ENCODE peak calls at places on chromosomes 4 and X, in five cellular contexts. One of them, this sample, is unnamed. For H3K79me1, the result is how much of the 10 kb centered on the place peaks cover.

GRCh38 chrX:10882484-10882883 is 228.6 kb upstream of the HCCS start:
- DNase-seq in mesendoderm: peak
- DNase-seq in IMR-90: no peak
- DNase-seq in mesenchymal stem cell: no peak
- DNase-seq in H9: no peak
- DNase-seq in this sample: no peak

GRCh38 chr4:95106408-95106928 is 348.7 kb downstream of the BMPR1B start:
- DNase-seq in mesendoderm: no peak
- DNase-seq in IMR-90: peak
- DNase-seq in mesenchymal stem cell: no peak
- DNase-seq in H9: no peak
- DNase-seq in this sample: no peak

GRCh38 chr4:187000281-187000680 is 276.6 kb upstream of the FAT1 start:
- DNase-seq in mesendoderm: no peak
- DNase-seq in IMR-90: no peak
- DNase-seq in mesenchymal stem cell: no peak
- DNase-seq in H9: no peak
- DNase-seq in this sample: no peak

GRCh38 chr4:15158410-15159091 is 156.3 kb downstream of the CPEB2 start:
- DNase-seq in mesendoderm: peak
- DNase-seq in IMR-90: no peak
- DNase-seq in mesenchymal stem cell: no peak
- DNase-seq in H9: peak
- DNase-seq in this sample: no peak

GRCh38 chrX:69300323-69300722 is 135.1 kb upstream of the PJA1 start:
- DNase-seq in mesendoderm: no peak
- DNase-seq in IMR-90: no peak
- DNase-seq in mesenchymal stem cell: no peak
- DNase-seq in H9: no peak
- DNase-seq in this sample: no peak

GRCh38 chrX:128769511-128769910 is 717.3 kb upstream of the ACTRT1 start:
- DNase-seq in mesendoderm: no peak
- DNase-seq in IMR-90: no peak
- DNase-seq in mesenchymal stem cell: peak
- DNase-seq in H9: no peak
- DNase-seq in this sample: no peak

GRCh38 chr4:53558981-53559620 is 32.2 kb downstream of the LNX1 start:
- DNase-seq in mesendoderm: no peak
- DNase-seq in IMR-90: no peak
- DNase-seq in mesenchymal stem cell: peak
- DNase-seq in H9: no peak
- DNase-seq in this sample: no peak

GRCh38 chr4:13329963-13330362 is 154.2 kb downstream of the RAB28 start:
- DNase-seq in mesendoderm: no peak
- DNase-seq in IMR-90: peak
- DNase-seq in mesenchymal stem cell: peak
- DNase-seq in H9: no peak
- DNase-seq in this sample: no peak

GRCh38 chrX:4263005-4263404 is 549.6 kb upstream of the PRKX start:
- DNase-seq in mesendoderm: peak
- DNase-seq in IMR-90: no peak
- DNase-seq in mesenchymal stem cell: no peak
- DNase-seq in H9: no peak
- DNase-seq in this sample: no peak

GRCh38 chr4:84814100-84814750 is 152.3 kb downstream of the WDFY3 start:
- DNase-seq in mesendoderm: no peak
- DNase-seq in IMR-90: peak
- DNase-seq in mesenchymal stem cell: peak
- DNase-seq in H9: no peak
- DNase-seq in this sample: no peak

GRCh38 chrX:47420967-47421366 is 50.6 kb downstream of the ZNF157 start:
- DNase-seq in mesendoderm: peak
- DNase-seq in IMR-90: no peak
- DNase-seq in mesenchymal stem cell: no peak
- DNase-seq in H9: no peak
- DNase-seq in this sample: no peak

GRCh38 chrX:47422444-47422843 is 52.1 kb downstream of the ZNF157 start:
- DNase-seq in mesendoderm: no peak
- DNase-seq in IMR-90: no peak
- DNase-seq in mesenchymal stem cell: no peak
- DNase-seq in H9: no peak
- DNase-seq in this sample: no peak

GRCh38 chrX:47420264-47420663 is 49.9 kb downstream of the ZNF157 start:
- DNase-seq in mesendoderm: no peak
- DNase-seq in IMR-90: no peak
- DNase-seq in mesenchymal stem cell: no peak
- DNase-seq in H9: no peak
- DNase-seq in this sample: no peak
- H3K79me1 ChIP-seq in mesendoderm: under half
- H3K79me1 ChIP-seq in IMR-90: under half
- H3K79me1 ChIP-seq in mesenchymal stem cell: under half
- H3K79me1 ChIP-seq in H9: under half
- H3K79me1 ChIP-seq in this sample: under half

GRCh38 chr4:8559524-8560264 is 20.5 kb upstream of the GPR78 start:
- DNase-seq in mesendoderm: peak
- DNase-seq in IMR-90: no peak
- DNase-seq in mesenchymal stem cell: no peak
- DNase-seq in H9: no peak
- DNase-seq in this sample: no peak
- H3K79me1 ChIP-seq in mesendoderm: under half
- H3K79me1 ChIP-seq in IMR-90: under half
- H3K79me1 ChIP-seq in mesenchymal stem cell: under half
- H3K79me1 ChIP-seq in H9: under half
- H3K79me1 ChIP-seq in this sample: under half

DNA sequence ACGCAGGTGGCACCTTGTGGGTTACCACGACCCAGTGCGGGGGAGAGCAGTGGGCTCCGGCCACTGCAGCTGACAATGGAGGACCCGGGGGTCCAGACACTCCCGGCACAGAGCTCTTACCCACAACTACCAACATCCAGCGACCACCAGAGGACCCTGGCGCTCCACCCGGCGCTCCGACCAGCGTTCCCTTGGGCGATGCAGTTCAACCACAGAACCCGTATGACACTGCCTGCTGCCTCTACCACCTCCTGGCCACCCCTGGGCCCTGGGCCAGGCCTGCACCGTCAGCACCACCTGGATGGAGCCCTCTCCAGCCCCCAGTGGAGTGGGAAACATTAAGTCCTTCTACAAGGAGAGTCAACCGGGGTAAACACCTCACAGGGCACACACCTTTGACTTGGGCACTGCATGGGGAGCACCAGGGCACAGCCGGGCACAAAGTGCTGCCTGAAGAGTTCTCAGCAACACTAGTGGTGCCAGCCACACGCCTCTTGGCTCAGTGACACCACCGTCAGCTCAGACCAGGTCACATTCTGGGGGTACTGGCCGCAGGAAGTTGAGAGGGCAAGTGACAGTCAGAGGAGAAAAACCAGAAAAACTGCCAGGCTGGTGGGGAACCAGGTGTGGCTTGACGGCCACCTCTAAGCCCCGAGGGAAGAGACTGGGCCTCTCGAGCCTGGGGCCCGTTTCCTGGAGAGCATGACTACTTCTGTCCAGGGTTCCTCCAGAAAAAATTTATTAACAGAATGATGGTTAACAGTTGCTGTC is 2.6 kb downstream of the CTBP1 start:
- DNase-seq in mesendoderm: no peak
- DNase-seq in IMR-90: no peak
- DNase-seq in mesenchymal stem cell: peak
- DNase-seq in H9: peak
- DNase-seq in this sample: no peak
- H3K79me1 ChIP-seq in mesendoderm: under half
- H3K79me1 ChIP-seq in IMR-90: half or more
- H3K79me1 ChIP-seq in mesenchymal stem cell: under half
- H3K79me1 ChIP-seq in H9: under half
- H3K79me1 ChIP-seq in this sample: under half

GRCh38 chr4:1018147-1019020 is 7.0 kb downstream of the FGFRL1 start:
- DNase-seq in mesendoderm: no peak
- DNase-seq in IMR-90: no peak
- DNase-seq in mesenchymal stem cell: no peak
- DNase-seq in H9: no peak
- DNase-seq in this sample: no peak

GRCh38 chr4:1017211-1017610 is 5.8 kb downstream of the FGFRL1 start:
- DNase-seq in mesendoderm: no peak
- DNase-seq in IMR-90: no peak
- DNase-seq in mesenchymal stem cell: no peak
- DNase-seq in H9: no peak
- DNase-seq in this sample: no peak

GRCh38 chr4:1021386-1022050 is 10.1 kb downstream of the FGFRL1 start:
- DNase-seq in mesendoderm: no peak
- DNase-seq in IMR-90: no peak
- DNase-seq in mesenchymal stem cell: no peak
- DNase-seq in H9: no peak
- DNase-seq in this sample: no peak

GRCh38 chr4:1019726-1020470 is 8.5 kb downstream of the FGFRL1 start:
- DNase-seq in mesendoderm: peak
- DNase-seq in IMR-90: no peak
- DNase-seq in mesenchymal stem cell: no peak
- DNase-seq in H9: no peak
- DNase-seq in this sample: no peak

GRCh38 chr4:1019320-1019719 is 7.9 kb downstream of the FGFRL1 start:
- DNase-seq in mesendoderm: no peak
- DNase-seq in IMR-90: no peak
- DNase-seq in mesenchymal stem cell: no peak
- DNase-seq in H9: no peak
- DNase-seq in this sample: no peak
- H3K79me1 ChIP-seq in mesendoderm: under half
- H3K79me1 ChIP-seq in IMR-90: under half
- H3K79me1 ChIP-seq in mesenchymal stem cell: half or more
- H3K79me1 ChIP-seq in H9: under half
- H3K79me1 ChIP-seq in this sample: under half

DNA sequence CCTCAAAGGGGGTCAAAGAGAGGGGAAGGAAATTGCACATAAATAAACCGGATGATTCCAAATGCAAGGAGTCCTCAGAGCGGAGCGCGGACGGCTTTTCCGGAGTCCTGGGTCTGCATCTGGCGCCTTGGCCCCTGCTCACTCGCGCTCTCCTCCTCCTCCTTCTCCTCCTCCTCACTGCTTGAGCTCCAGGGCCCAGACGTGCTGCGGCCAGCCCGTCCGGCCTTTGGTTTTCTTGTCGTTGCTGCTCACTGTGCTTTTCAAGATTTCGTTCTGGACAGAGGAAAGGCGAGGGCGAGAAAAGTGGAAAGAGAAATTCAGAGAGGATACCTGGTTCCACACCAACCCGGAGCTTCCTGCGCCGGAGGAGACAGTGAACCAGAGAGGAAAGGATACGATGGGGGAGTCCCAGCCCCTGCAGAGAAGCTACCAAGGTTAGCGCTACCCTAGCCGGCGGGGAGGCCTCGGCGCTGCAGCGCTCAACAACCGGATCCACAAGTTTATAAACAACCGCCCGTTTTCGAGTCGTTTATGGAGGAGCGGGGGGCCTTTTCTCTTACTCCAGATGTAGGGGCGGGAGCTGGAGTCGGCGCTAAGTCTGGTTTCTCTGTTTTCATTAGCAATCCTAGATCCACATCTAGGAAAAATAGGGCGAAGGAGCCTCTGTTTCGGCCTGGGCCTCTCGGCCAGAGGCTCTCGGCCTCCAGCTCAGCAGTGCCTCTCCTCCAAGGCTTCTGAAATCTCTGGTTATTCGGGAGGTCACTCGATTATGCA is 2.7 kb downstream of the HAND2 start:
- DNase-seq in mesendoderm: peak
- DNase-seq in IMR-90: no peak
- DNase-seq in mesenchymal stem cell: peak
- DNase-seq in H9: peak
- DNase-seq in this sample: no peak
- H3K79me1 ChIP-seq in mesendoderm: under half
- H3K79me1 ChIP-seq in IMR-90: under half
- H3K79me1 ChIP-seq in mesenchymal stem cell: under half
- H3K79me1 ChIP-seq in H9: under half
- H3K79me1 ChIP-seq in this sample: under half

GRCh38 chr4:8536467-8536866 is 43.7 kb upstream of the GPR78 start:
- DNase-seq in mesendoderm: no peak
- DNase-seq in IMR-90: no peak
- DNase-seq in mesenchymal stem cell: no peak
- DNase-seq in H9: no peak
- DNase-seq in this sample: no peak

GRCh38 chr4:8534129-8534528 is 46.1 kb upstream of the GPR78 start:
- DNase-seq in mesendoderm: peak
- DNase-seq in IMR-90: peak
- DNase-seq in mesenchymal stem cell: peak
- DNase-seq in H9: peak
- DNase-seq in this sample: peak

GRCh38 chr4:8534601-8535000 is 45.6 kb upstream of the GPR78 start:
- DNase-seq in mesendoderm: peak
- DNase-seq in IMR-90: no peak
- DNase-seq in mesenchymal stem cell: no peak
- DNase-seq in H9: no peak
- DNase-seq in this sample: no peak

GRCh38 chr4:8532245-8532781 is 47.9 kb upstream of the GPR78 start:
- DNase-seq in mesendoderm: peak
- DNase-seq in IMR-90: no peak
- DNase-seq in mesenchymal stem cell: no peak
- DNase-seq in H9: no peak
- DNase-seq in this sample: no peak

DNA sequence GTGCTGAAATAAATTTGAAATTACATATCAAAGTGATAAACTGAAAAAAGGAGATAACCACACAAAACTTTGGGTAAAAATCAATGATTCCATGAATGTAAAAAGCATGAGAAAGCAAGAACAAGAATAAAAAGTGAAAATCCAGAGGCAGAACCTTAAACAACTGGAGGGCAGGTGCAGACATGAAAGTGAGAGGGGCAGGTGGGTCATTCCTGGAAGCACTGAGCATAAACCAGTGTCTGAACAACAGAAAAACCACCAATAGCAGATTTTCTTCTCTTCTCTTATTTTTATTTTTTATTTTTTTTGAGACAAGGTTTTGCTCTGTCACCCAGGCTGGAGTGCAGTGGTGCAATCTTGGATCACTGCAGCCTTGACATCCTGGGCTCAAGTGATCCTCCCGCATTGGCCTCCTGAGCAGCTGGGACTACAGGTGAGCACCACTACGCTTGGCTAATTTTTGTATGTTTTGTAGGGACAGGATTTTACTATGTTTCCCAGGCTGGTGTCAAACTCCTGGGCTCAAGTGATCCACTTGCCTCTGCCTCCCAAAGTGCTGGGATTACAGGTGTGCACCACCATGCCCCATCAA is 46.8 kb upstream of the GPR78 start:
- DNase-seq in mesendoderm: no peak
- DNase-seq in IMR-90: no peak
- DNase-seq in mesenchymal stem cell: no peak
- DNase-seq in H9: no peak
- DNase-seq in this sample: no peak
- H3K79me1 ChIP-seq in mesendoderm: under half
- H3K79me1 ChIP-seq in IMR-90: under half
- H3K79me1 ChIP-seq in mesenchymal stem cell: under half
- H3K79me1 ChIP-seq in H9: under half
- H3K79me1 ChIP-seq in this sample: under half

DNA sequence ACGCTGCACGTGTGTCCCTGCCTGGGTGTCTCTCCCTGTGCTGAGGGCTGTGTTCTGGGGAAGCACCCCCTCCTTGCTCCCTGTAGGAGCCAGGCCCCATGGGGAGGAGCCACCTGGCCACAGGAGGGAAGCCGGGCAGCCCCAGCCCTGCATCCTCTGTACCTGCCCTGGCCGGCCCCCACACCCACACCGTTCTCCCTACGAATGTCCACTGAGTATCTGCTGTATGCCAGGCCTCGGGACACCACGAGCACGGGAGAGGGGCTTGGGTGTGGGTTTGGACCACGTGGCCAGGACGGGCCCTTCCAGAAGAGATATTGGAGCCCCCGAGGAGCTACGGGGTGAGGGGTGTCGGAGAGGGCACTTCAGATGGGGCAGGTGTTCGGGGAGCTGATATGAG is 6.3 kb downstream of the FGFRL1 start:
- DNase-seq in mesendoderm: no peak
- DNase-seq in IMR-90: no peak
- DNase-seq in mesenchymal stem cell: no peak
- DNase-seq in H9: no peak
- DNase-seq in this sample: no peak
- H3K79me1 ChIP-seq in mesendoderm: under half
- H3K79me1 ChIP-seq in IMR-90: under half
- H3K79me1 ChIP-seq in mesenchymal stem cell: half or more
- H3K79me1 ChIP-seq in H9: under half
- H3K79me1 ChIP-seq in this sample: under half

This sample was measured in H1.